ENCODE peak calls at places on chromosomes 12 and 14, in four cellular contexts. D is anterior cingulate cortex, F is natural killer cell, P is choroid plexus epithelial cell. O is an unnamed sample.

GRCh38 chr12:116222358-116222757 is 55.1 kb downstream of the MED13L start:
- DNase-seq in D (peak), F (no peak), P (peak), O (no peak)

GRCh38 chr12:43776498-43776897 is 17.7 kb downstream of the IRAK4 start:
- DNase-seq in D (no peak), F (no peak), P (peak), O (no peak)

GRCh38 chr14:69489495-69489894 is 5.0 kb downstream of the PLEKHD1 start:
- DNase-seq in D (no peak), F (no peak), P (no peak), O (no peak)

GRCh38 chr14:92737619-92738188 is 10.7 kb downstream of the LGMN start:
- DNase-seq in D (no peak), F (no peak), P (no peak), O (no peak)

GRCh38 chr14:105917933-105918436 is 391.6 kb downstream of the TMEM121 start:
- DNase-seq in D (no peak), F (no peak), P (no peak), O (no peak)

GRCh38 chr14:104439625-104440024 is 139.9 kb upstream of the C14orf180 start:
- DNase-seq in D (no peak), F (no peak), P (no peak), O (no peak)

GRCh38 chr12:57842342-57843294 is 3.9 kb downstream of the CTDSP2 start:
- DNase-seq in D (no peak), F (no peak), P (peak), O (no peak)

GRCh38 chr14:90760591-90761316 is 55.5 kb downstream of the TTC7B start:
- DNase-seq in D (no peak), F (no peak), P (peak), O (no peak)

GRCh38 chr14:83462759-83463158 is 1929.1 kb upstream of the SEL1L start:
- DNase-seq in D (no peak), F (no peak), P (no peak), O (no peak)

O was measured in occipital lobe.